ENCODE peak calls at places on chromosome 11, in eight cellular contexts. One of them, this sample, is unnamed.

GRCh38 chr11:86781546-86781945 is 18.8 kb upstream of the PRSS23 start:
- DNase-seq in H4: no peak
- DNase-seq in mammary epithelial cell: no peak
- DNase-seq in adipocyte: no peak
- DNase-seq in stimulated activated CD8-positive, alpha-beta memory T cell treated with anti-CD3 and anti-CD28 coated beads, Interleukin-15, amount 100 ng/mL, for 48 hours: no peak
- DNase-seq in RWPE1: no peak
- DNase-seq in choroid plexus epithelial cell: no peak
- DNase-seq in AG04449: no peak
- DNase-seq in this sample: no peak

GRCh38 chr11:94647926-94648325 is 80.8 kb downstream of the PIWIL4 start:
- DNase-seq in H4: no peak
- DNase-seq in mammary epithelial cell: no peak
- DNase-seq in adipocyte: no peak
- DNase-seq in stimulated activated CD8-positive, alpha-beta memory T cell treated with anti-CD3 and anti-CD28 coated beads, Interleukin-15, amount 100 ng/mL, for 48 hours: no peak
- DNase-seq in RWPE1: no peak
- DNase-seq in choroid plexus epithelial cell: no peak
- DNase-seq in AG04449: no peak
- DNase-seq in this sample: no peak

GRCh38 chr11:11894486-11894885 is 52.7 kb downstream of the USP47 start:
- DNase-seq in H4: no peak
- DNase-seq in mammary epithelial cell: no peak
- DNase-seq in adipocyte: no peak
- DNase-seq in stimulated activated CD8-positive, alpha-beta memory T cell treated with anti-CD3 and anti-CD28 coated beads, Interleukin-15, amount 100 ng/mL, for 48 hours: no peak
- DNase-seq in RWPE1: no peak
- DNase-seq in choroid plexus epithelial cell: peak
- DNase-seq in AG04449: no peak
- DNase-seq in this sample: no peak

GRCh38 chr11:554824-555499 is 5.6 kb downstream of the LMNTD2 start:
- DNase-seq in H4: peak
- DNase-seq in mammary epithelial cell: peak
- DNase-seq in adipocyte: peak
- DNase-seq in stimulated activated CD8-positive, alpha-beta memory T cell treated with anti-CD3 and anti-CD28 coated beads, Interleukin-15, amount 100 ng/mL, for 48 hours: no peak
- DNase-seq in RWPE1: no peak
- DNase-seq in choroid plexus epithelial cell: peak
- DNase-seq in AG04449: no peak
- DNase-seq in this sample: peak

GRCh38 chr11:57639321-57640067 is 10.2 kb downstream of the YPEL4 start:
- DNase-seq in H4: no peak
- DNase-seq in mammary epithelial cell: no peak
- DNase-seq in adipocyte: peak
- DNase-seq in stimulated activated CD8-positive, alpha-beta memory T cell treated with anti-CD3 and anti-CD28 coated beads, Interleukin-15, amount 100 ng/mL, for 48 hours: no peak
- DNase-seq in RWPE1: no peak
- DNase-seq in choroid plexus epithelial cell: peak
- DNase-seq in AG04449: no peak
- DNase-seq in this sample: no peak

GRCh38 chr11:72328366-72329224 is 84.6 kb upstream of the PHOX2A start:
- DNase-seq in H4: no peak
- DNase-seq in mammary epithelial cell: no peak
- DNase-seq in adipocyte: peak
- DNase-seq in stimulated activated CD8-positive, alpha-beta memory T cell treated with anti-CD3 and anti-CD28 coated beads, Interleukin-15, amount 100 ng/mL, for 48 hours: no peak
- DNase-seq in RWPE1: no peak
- DNase-seq in choroid plexus epithelial cell: peak
- DNase-seq in AG04449: no peak
- DNase-seq in this sample: no peak

GRCh38 chr11:44178381-44178780 is 82.9 kb downstream of the EXT2 start:
- DNase-seq in H4: no peak
- DNase-seq in mammary epithelial cell: no peak
- DNase-seq in adipocyte: peak
- DNase-seq in stimulated activated CD8-positive, alpha-beta memory T cell treated with anti-CD3 and anti-CD28 coated beads, Interleukin-15, amount 100 ng/mL, for 48 hours: no peak
- DNase-seq in RWPE1: no peak
- DNase-seq in choroid plexus epithelial cell: peak
- DNase-seq in AG04449: peak
- DNase-seq in this sample: no peak

GRCh38 chr11:129418039-129418438 is 42.4 kb downstream of the BARX2 start:
- DNase-seq in H4: no peak
- DNase-seq in mammary epithelial cell: peak
- DNase-seq in adipocyte: no peak
- DNase-seq in stimulated activated CD8-positive, alpha-beta memory T cell treated with anti-CD3 and anti-CD28 coated beads, Interleukin-15, amount 100 ng/mL, for 48 hours: no peak
- DNase-seq in RWPE1: no peak
- DNase-seq in choroid plexus epithelial cell: no peak
- DNase-seq in AG04449: no peak
- DNase-seq in this sample: no peak

GRCh38 chr11:110076388-110076965 is 16.7 kb upstream of the ZC3H12C start:
- DNase-seq in H4: no peak
- DNase-seq in mammary epithelial cell: peak
- DNase-seq in adipocyte: no peak
- DNase-seq in stimulated activated CD8-positive, alpha-beta memory T cell treated with anti-CD3 and anti-CD28 coated beads, Interleukin-15, amount 100 ng/mL, for 48 hours: no peak
- DNase-seq in RWPE1: peak
- DNase-seq in choroid plexus epithelial cell: no peak
- DNase-seq in AG04449: no peak
- DNase-seq in this sample: no peak

GRCh38 chr11:102874842-102875241 is at the start of gene MMP12:
- DNase-seq in H4: no peak
- DNase-seq in mammary epithelial cell: no peak
- DNase-seq in adipocyte: no peak
- DNase-seq in stimulated activated CD8-positive, alpha-beta memory T cell treated with anti-CD3 and anti-CD28 coated beads, Interleukin-15, amount 100 ng/mL, for 48 hours: no peak
- DNase-seq in RWPE1: no peak
- DNase-seq in choroid plexus epithelial cell: no peak
- DNase-seq in AG04449: no peak
- DNase-seq in this sample: no peak

GRCh38 chr11:46930089-46930488 is 6.5 kb upstream of the CSTPP1 start:
- DNase-seq in H4: peak
- DNase-seq in mammary epithelial cell: peak
- DNase-seq in adipocyte: peak
- DNase-seq in stimulated activated CD8-positive, alpha-beta memory T cell treated with anti-CD3 and anti-CD28 coated beads, Interleukin-15, amount 100 ng/mL, for 48 hours: no peak
- DNase-seq in RWPE1: no peak
- DNase-seq in choroid plexus epithelial cell: peak
- DNase-seq in AG04449: no peak
- DNase-seq in this sample: no peak

GRCh38 chr11:74024630-74025029 is 15.7 kb upstream of the UCP3 start:
- DNase-seq in H4: no peak
- DNase-seq in mammary epithelial cell: peak
- DNase-seq in adipocyte: peak
- DNase-seq in stimulated activated CD8-positive, alpha-beta memory T cell treated with anti-CD3 and anti-CD28 coated beads, Interleukin-15, amount 100 ng/mL, for 48 hours: peak
- DNase-seq in RWPE1: no peak
- DNase-seq in choroid plexus epithelial cell: peak
- DNase-seq in AG04449: peak
- DNase-seq in this sample: no peak

GRCh38 chr11:120774591-120775386 is 249.1 kb upstream of the TBCEL start:
- DNase-seq in H4: no peak
- DNase-seq in mammary epithelial cell: no peak
- DNase-seq in adipocyte: no peak
- DNase-seq in stimulated activated CD8-positive, alpha-beta memory T cell treated with anti-CD3 and anti-CD28 coated beads, Interleukin-15, amount 100 ng/mL, for 48 hours: no peak
- DNase-seq in RWPE1: no peak
- DNase-seq in choroid plexus epithelial cell: no peak
- DNase-seq in AG04449: no peak
- DNase-seq in this sample: no peak

GRCh38 chr11:65968600-65969482 is 7.3 kb downstream of the SART1 start:
- DNase-seq in H4: no peak
- DNase-seq in mammary epithelial cell: no peak
- DNase-seq in adipocyte: no peak
- DNase-seq in stimulated activated CD8-positive, alpha-beta memory T cell treated with anti-CD3 and anti-CD28 coated beads, Interleukin-15, amount 100 ng/mL, for 48 hours: no peak
- DNase-seq in RWPE1: no peak
- DNase-seq in choroid plexus epithelial cell: no peak
- DNase-seq in AG04449: no peak
- DNase-seq in this sample: no peak

GRCh38 chr11:128480066-128480465 is 107.3 kb downstream of the ETS1 start:
- DNase-seq in H4: no peak
- DNase-seq in mammary epithelial cell: no peak
- DNase-seq in adipocyte: no peak
- DNase-seq in stimulated activated CD8-positive, alpha-beta memory T cell treated with anti-CD3 and anti-CD28 coated beads, Interleukin-15, amount 100 ng/mL, for 48 hours: no peak
- DNase-seq in RWPE1: no peak
- DNase-seq in choroid plexus epithelial cell: no peak
- DNase-seq in AG04449: no peak
- DNase-seq in this sample: no peak

GRCh38 chr11:34213366-34213765 is 107.9 kb downstream of the NAT10 start:
- DNase-seq in H4: no peak
- DNase-seq in mammary epithelial cell: peak
- DNase-seq in adipocyte: peak
- DNase-seq in stimulated activated CD8-positive, alpha-beta memory T cell treated with anti-CD3 and anti-CD28 coated beads, Interleukin-15, amount 100 ng/mL, for 48 hours: no peak
- DNase-seq in RWPE1: no peak
- DNase-seq in choroid plexus epithelial cell: no peak
- DNase-seq in AG04449: no peak
- DNase-seq in this sample: no peak

GRCh38 chr11:77046060-77046501 is 11.9 kb downstream of the B3GNT6 start:
- DNase-seq in H4: peak
- DNase-seq in mammary epithelial cell: peak
- DNase-seq in adipocyte: peak
- DNase-seq in stimulated activated CD8-positive, alpha-beta memory T cell treated with anti-CD3 and anti-CD28 coated beads, Interleukin-15, amount 100 ng/mL, for 48 hours: peak
- DNase-seq in RWPE1: peak
- DNase-seq in choroid plexus epithelial cell: peak
- DNase-seq in AG04449: no peak
- DNase-seq in this sample: peak

GRCh38 chr11:84634309-84634708 is 992.8 kb downstream of the DLG2 start:
- DNase-seq in H4: peak
- DNase-seq in mammary epithelial cell: no peak
- DNase-seq in adipocyte: no peak
- DNase-seq in stimulated activated CD8-positive, alpha-beta memory T cell treated with anti-CD3 and anti-CD28 coated beads, Interleukin-15, amount 100 ng/mL, for 48 hours: no peak
- DNase-seq in RWPE1: no peak
- DNase-seq in choroid plexus epithelial cell: no peak
- DNase-seq in AG04449: no peak
- DNase-seq in this sample: no peak

GRCh38 chr11:65183201-65183891 is 1.6 kb downstream of the CAPN1 start:
- DNase-seq in H4: no peak
- DNase-seq in mammary epithelial cell: peak
- DNase-seq in adipocyte: no peak
- DNase-seq in stimulated activated CD8-positive, alpha-beta memory T cell treated with anti-CD3 and anti-CD28 coated beads, Interleukin-15, amount 100 ng/mL, for 48 hours: no peak
- DNase-seq in RWPE1: peak
- DNase-seq in choroid plexus epithelial cell: no peak
- DNase-seq in AG04449: no peak
- DNase-seq in this sample: no peak

GRCh38 chr11:97732011-97732632 is 1288.6 kb upstream of the CNTN5 start:
- DNase-seq in H4: no peak
- DNase-seq in mammary epithelial cell: peak
- DNase-seq in adipocyte: no peak
- DNase-seq in stimulated activated CD8-positive, alpha-beta memory T cell treated with anti-CD3 and anti-CD28 coated beads, Interleukin-15, amount 100 ng/mL, for 48 hours: no peak
- DNase-seq in RWPE1: no peak
- DNase-seq in choroid plexus epithelial cell: no peak
- DNase-seq in AG04449: no peak
- DNase-seq in this sample: no peak

GRCh38 chr11:107006076-107006833 is 12.0 kb downstream of the GUCY1A2 start:
- DNase-seq in H4: no peak
- DNase-seq in mammary epithelial cell: no peak
- DNase-seq in adipocyte: peak
- DNase-seq in stimulated activated CD8-positive, alpha-beta memory T cell treated with anti-CD3 and anti-CD28 coated beads, Interleukin-15, amount 100 ng/mL, for 48 hours: no peak
- DNase-seq in RWPE1: no peak
- DNase-seq in choroid plexus epithelial cell: no peak
- DNase-seq in AG04449: no peak
- DNase-seq in this sample: no peak

This sample was measured in COR-L47.